ENCODE peak calls at places on chromosomes 13 and 19, in four cellular contexts. Z is H1, Y is A549, W is ovary. E is an unnamed sample.

GRCh38 chr19:3759482-3760254 is 1.8 kb downstream of the APBA3 start:
- DNase-seq in Y (no peak), W (no peak), Z (no peak), E (no peak)

GRCh38 chr13:94858856-94859811 is 146.8 kb upstream of the SOX21 start:
- DNase-seq in Z (no peak), Y (no peak), W (peak; percentile 64), E (peak; percentile 46)

GRCh38 chr19:29266001-29266400 is 53.0 kb upstream of the UQCRFS1 start:
- DNase-seq in Z (no peak), Y (no peak), W (no peak), E (no peak)

GRCh38 chr19:45819769-45820168 is 4.7 kb upstream of the RSPH6A start:
- DNase-seq in Y (no peak), W (no peak), Z (no peak), E (no peak)

GRCh38 chr19:4495471-4495870 is 22.8 kb downstream of the PLIN4 start:
- DNase-seq in Y (no peak), Z (peak; percentile 56), W (no peak), E (no peak)

GRCh38 chr13:92972751-92973150 is 253.9 kb upstream of the GPC6 start:
- DNase-seq in W (no peak), Y (no peak), Z (no peak), E (no peak)

GRCh38 chr13:102003848-102004570 is 397.8 kb downstream of the FGF14 start:
- DNase-seq in Z (no peak), W (no peak), Y (no peak), E (no peak)

GRCh38 chr19:29641597-29641996 is 23.7 kb upstream of the PLEKHF1 start:
- DNase-seq in W (no peak), Y (no peak), Z (no peak), E (no peak)

GRCh38 chr19:41323430-41324125 is 13.6 kb downstream of the CCDC97 start:
- DNase-seq in Z (no peak), Y (peak; percentile 93), W (peak; percentile 85), E (peak; percentile 65)
- TF ChIP-seq EP300 in Z (no peak), Y (peak; percentile 72), W (no peak), E (peak; percentile 67)

GRCh38 chr13:61247149-61247936 is 168.3 kb downstream of the PCDH20 start:
- DNase-seq in Y (no peak), Z (peak; percentile 46), W (no peak), E (no peak)
- TF ChIP-seq EP300 in Y (no peak), Z (no peak), W (no peak), E (no peak)

DNA sequence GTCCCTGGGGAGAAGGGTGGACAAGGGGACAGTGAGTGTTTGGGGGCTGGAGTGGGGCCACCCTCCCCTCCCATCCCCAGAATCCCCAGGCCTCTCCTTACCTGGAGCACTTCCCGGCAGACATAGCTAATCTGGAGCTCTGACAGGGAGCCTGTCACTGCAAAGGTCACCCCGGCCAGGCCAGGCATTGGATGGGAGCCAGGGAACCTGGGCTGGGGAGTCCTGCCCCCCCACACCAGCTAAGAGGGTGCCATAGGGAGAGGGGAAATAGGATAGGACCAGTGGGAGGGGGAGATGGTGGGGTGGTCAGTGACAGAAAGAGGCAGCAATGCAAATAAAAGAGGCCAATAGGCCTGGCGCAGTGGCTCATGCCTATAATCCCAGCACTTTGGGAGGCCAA is 3.5 kb downstream of the MAP4K1 start:
- DNase-seq in Z (no peak), Y (no peak), W (peak; percentile 24), E (no peak)
- TF ChIP-seq EP300 in Z (no peak), Y (no peak), W (no peak), E (no peak)

GRCh38 chr13:20351279-20352022 is 119.3 kb upstream of the GJB6 start:
- DNase-seq in Y (no peak), Z (no peak), W (no peak), E (no peak)

GRCh38 chr13:20354722-20355121 is 122.6 kb upstream of the GJB6 start:
- DNase-seq in Z (no peak), W (no peak), Y (no peak), E (no peak)

GRCh38 chr13:20356437-20356836 is 124.3 kb upstream of the GJB6 start:
- DNase-seq in W (no peak), Z (no peak), Y (no peak), E (no peak)

GRCh38 chr13:20350819-20351218 is 118.7 kb upstream of the GJB6 start:
- DNase-seq in W (no peak), Z (no peak), Y (no peak), E (no peak)

GRCh38 chr13:20353973-20354372 is 121.9 kb upstream of the GJB6 start:
- DNase-seq in W (no peak), Z (no peak), Y (no peak), E (no peak)
- TF ChIP-seq EP300 in W (no peak), Z (no peak), Y (no peak), E (no peak)

GRCh38 chr13:33409673-33410072 is 124.1 kb upstream of the STARD13 start:
- DNase-seq in Z (no peak), W (no peak), Y (no peak), E (no peak)
- TF ChIP-seq EP300 in Z (no peak), W (no peak), Y (no peak), E (no peak)

GRCh38 chr19:18557474-18558201 is at the start of gene KXD1:
- DNase-seq in Z (peak; percentile 88), Y (peak; percentile 83), W (peak; percentile 95), E (peak; percentile 94)
- TF ChIP-seq EP300 in Z (no peak), Y (no peak), W (peak; percentile 69), E (peak; percentile 92)

GRCh38 chr19:55667958-55668357 is 7.1 kb upstream of the EPN1 start:
- DNase-seq in Y (no peak), Z (no peak), W (no peak), E (no peak)
- TF ChIP-seq EP300 in Y (no peak), Z (no peak), W (no peak), E (no peak)

GRCh38 chr13:100490692-100491091 is 97.9 kb downstream of the GGACT start:
- DNase-seq in W (no peak), Z (peak; percentile 58), Y (no peak), E (no peak)

GRCh38 chr13:100483836-100484381 is 104.7 kb downstream of the GGACT start:
- DNase-seq in Y (no peak), Z (no peak), W (no peak), E (no peak)

GRCh38 chr13:100485265-100485664 is 103.3 kb downstream of the GGACT start:
- DNase-seq in W (no peak), Y (no peak), Z (no peak), E (no peak)

DNA sequence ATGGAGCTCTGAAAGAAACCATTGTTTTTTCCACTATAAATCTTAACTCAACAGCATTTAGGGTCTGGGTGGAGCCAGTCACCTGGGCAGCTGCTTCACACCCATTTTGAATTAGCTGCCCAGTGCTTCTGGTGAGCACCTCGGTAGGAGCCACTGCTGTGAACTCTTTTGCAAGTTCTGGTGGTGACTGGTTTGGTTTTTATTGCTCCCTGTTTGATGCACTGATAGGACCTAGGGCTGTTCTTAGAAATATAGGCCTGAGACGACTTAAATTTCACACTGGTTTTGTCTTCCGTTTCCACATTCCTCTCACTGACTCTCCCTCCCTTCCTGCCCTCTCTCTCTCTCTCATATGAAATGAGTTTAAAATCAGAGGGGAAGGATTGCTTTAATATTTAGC is 103.9 kb downstream of the GGACT start:
- DNase-seq in Z (no peak), Y (no peak), W (no peak), E (no peak)
- TF ChIP-seq EP300 in Z (no peak), Y (no peak), W (no peak), E (no peak)

DNA sequence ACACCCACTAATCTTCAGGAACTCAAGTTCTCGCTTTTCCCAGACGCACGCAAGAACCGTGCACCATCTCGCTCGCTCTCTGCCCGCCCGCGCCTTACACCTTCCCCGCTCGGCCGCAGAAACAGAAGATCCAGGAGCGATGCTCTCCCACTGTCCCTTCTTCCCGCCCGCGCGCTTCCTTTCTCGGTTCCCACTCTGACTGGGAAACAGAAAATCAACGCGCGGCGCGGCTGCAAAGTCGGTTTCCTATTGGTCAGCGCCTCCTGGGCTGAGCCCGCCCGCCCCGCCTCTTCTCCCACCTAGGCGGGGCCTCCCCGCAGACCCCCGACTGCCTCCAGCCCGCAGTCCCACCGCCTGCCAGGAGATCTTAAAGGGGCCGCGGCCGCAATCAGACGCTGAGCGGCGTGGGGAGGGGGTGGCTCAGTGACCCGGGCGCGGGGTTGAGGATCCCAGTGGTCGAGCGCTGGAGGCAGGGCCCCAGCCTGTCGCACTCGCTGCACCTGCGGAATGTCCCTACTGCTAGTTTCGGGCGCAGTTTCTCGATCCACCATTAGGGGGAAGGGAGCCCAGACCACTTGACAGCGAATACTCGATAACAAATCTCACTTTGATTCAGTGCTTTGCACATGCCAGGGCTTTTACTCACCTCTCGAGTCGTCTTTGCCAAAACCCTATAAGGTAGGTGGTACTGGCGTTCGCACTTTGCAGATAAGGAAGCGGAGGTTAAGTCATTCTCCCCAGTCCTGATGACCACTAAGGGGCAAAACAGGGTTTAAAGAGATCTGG is 700 bp upstream of the SLC25A23 start:
- DNase-seq in W (peak; percentile 96), Z (peak; percentile 95), Y (peak; percentile 79), E (peak; percentile 92)
- TF ChIP-seq EP300 in W (no peak), Z (no peak), Y (no peak), E (peak; percentile 54)

DNA sequence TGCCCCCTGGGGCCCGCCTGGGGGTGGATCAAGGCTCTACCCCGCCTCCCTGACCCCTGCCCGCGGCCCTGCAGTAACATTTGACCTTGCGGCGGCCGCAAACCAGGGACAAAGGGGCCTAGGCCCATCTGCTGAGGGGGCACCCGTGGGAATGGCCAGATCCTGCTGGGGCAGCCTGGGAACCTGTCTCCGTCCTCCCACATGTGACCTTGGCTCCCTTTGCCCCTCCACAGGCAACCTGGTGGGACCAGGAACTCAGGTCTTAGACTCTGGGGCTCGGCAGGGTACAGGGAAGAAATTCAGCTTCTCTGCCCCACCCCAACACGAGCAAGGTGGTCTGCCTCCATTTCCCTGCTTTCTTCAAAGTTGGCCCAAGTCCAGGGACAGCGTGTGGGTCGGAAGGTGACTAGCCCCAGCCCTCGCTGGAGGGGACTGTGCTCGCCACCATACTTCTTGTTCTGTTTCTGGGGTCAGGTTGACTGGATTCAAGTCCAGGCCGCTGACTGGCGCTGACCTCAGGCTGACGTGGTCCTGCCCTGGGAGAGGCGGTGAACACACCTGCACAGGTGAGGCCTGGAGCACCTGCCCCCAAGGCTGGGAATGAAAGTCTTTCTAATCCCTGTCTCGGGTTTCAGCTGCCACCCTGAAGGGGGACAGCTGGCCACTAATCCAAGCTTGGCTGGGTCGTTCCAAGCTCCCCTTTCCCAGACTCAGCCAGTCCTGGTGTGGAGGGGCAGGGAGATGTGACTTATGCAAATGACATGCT is 2.5 kb upstream of the NR2F6 start:
- DNase-seq in Y (no peak), W (no peak), Z (peak; percentile 79), E (no peak)
- TF ChIP-seq EP300 in Y (no peak), W (no peak), Z (no peak), E (no peak)